ENCODE peak calls at places on chromosomes 5 and 9, in six cellular contexts. G is IMR-90, L is neuronal stem cell, E is H9, P is mesenchymal stem cell, H is trophoblast cell. D is an unnamed sample.
A peak's percentile ranks its signal among the peaks of the same experiment; 100 is the strongest.

GRCh38 chr5:135478938-135479337 is 26.8 kb upstream of the TIFAB start:
- DNase-seq in G (no peak), P (no peak), L (no peak), H (no peak), E (no peak), D (no peak)

GRCh38 chr5:138890686-138891085 is 15.6 kb upstream of the LRRTM2 start:
- DNase-seq in H (peak; percentile 4), G (peak; percentile 20), L (no peak), P (no peak), E (no peak), D (no peak)

GRCh38 chr9:119677811-119678530 is 308.7 kb upstream of the BRINP1 start:
- DNase-seq in P (no peak), L (no peak), H (no peak), G (no peak), E (no peak), D (no peak)

GRCh38 chr5:140166911-140167310 is 8.1 kb upstream of the CYSTM1 start:
- DNase-seq in H (no peak), P (no peak), L (no peak), E (no peak), G (no peak), D (no peak)

GRCh38 chr9:127066775-127067111 is 55.7 kb downstream of the ANGPTL2 start:
- DNase-seq in P (peak; percentile 87), E (no peak), L (no peak), G (peak; percentile 79), H (no peak), D (no peak)

GRCh38 chr9:127308559-127309429 is 44.2 kb downstream of the GARNL3 start:
- DNase-seq in G (peak; percentile 64), L (no peak), H (peak; percentile 30), E (no peak), P (peak; percentile 43), D (no peak)

GRCh38 chr9:95740217-95741004 is 135.1 kb upstream of the ERCC6L2 start:
- DNase-seq in G (no peak), L (no peak), P (no peak), H (no peak), E (no peak), D (no peak)

GRCh38 chr9:93667627-93668026 is 91.2 kb downstream of the PHF2 start:
- DNase-seq in L (no peak), H (no peak), G (no peak), P (no peak), E (peak; percentile 16), D (no peak)

GRCh38 chr5:1449081-1449630 is 3.9 kb upstream of the SLC6A3 start:
- DNase-seq in P (no peak), G (no peak), H (no peak), L (no peak), E (no peak), D (peak; percentile 19)

GRCh38 chr5:10678236-10678635 is 82.8 kb downstream of the DAP start:
- DNase-seq in L (no peak), H (peak; percentile 44), G (no peak), E (no peak), P (no peak), D (no peak)

GRCh38 chr9:69314547-69314946 is 10.5 kb upstream of the ENTREP1 start:
- DNase-seq in L (no peak), G (no peak), E (no peak), H (no peak), P (peak; percentile 16), D (no peak)

GRCh38 chr9:136354592-136355085 is 8.9 kb downstream of the DNLZ start:
- DNase-seq in L (no peak), G (peak; percentile 27), P (no peak), E (no peak), H (no peak), D (no peak)

GRCh38 chr9:16271967-16272366 is 598.5 kb downstream of the BNC2 start:
- DNase-seq in G (no peak), L (no peak), E (peak; percentile 2), H (no peak), P (no peak), D (no peak)

GRCh38 chr5:82509726-82510125 is 231.6 kb upstream of the RPS23 start:
- DNase-seq in H (no peak), L (no peak), P (no peak), E (no peak), G (no peak), D (no peak)

GRCh38 chr9:138101444-138102234 is 224.1 kb downstream of the CACNA1B start:
- DNase-seq in L (no peak), H (no peak), E (peak; percentile 20), G (no peak), P (no peak), D (no peak)

GRCh38 chr5:124692950-124693349 is 53.5 kb downstream of the ZNF608 start:
- DNase-seq in H (no peak), P (no peak), L (no peak), E (no peak), G (no peak), D (no peak)
- H3K9ac ChIP-seq in H (no peak overlapping the region), P (no peak overlapping the region), L (no peak overlapping the region), E (no peak overlapping the region), G (no peak overlapping the region), D (no peak overlapping the region)

DNA sequence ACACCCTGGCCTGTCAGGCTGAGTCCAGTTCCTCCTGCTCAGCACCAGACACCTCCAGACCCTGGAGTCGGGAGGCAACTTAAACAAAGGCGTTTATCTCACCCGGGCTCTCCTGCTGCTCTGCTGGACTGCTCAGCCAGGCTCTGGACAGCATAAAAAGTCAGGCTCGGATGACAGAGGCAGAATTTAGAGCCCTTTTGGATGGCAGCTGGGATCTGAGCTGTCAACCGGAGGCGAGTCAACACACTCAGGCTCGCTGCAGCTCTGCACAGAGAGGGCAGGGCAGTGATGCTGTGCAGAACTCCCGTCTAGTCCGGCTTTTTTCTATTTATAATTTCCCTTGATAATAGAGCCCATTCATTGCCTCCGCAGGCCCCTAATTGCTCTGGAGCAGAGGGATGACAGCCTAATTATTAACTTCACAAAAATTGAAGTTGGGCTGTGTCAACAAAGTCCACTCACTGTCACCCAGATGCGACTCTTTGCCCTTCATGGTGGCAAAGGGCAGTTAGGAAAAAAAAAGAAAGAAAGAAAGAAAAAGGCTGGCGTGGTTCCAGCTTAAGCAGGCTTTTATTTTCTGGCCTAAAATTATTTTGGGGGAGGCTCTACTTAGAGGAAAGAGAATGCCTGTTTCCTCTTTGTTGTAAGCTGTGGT is 37.6 kb downstream of the STC2 start:
- DNase-seq in L (no peak), E (no peak), G (peak; percentile 45), P (peak; percentile 87), H (no peak), D (no peak)
- H3K14ac ChIP-seq in L (no peak overlapping the region), E (no peak overlapping the region), G (no peak overlapping the region), P (peak overlapping the region; percentile 69), H (no peak overlapping the region), D (no peak overlapping the region)

GRCh38 chr9:129351058-129351641 is 173.1 kb upstream of the IER5L start:
- DNase-seq in P (no peak), L (peak; percentile 67), E (peak; percentile 83), H (no peak), G (no peak), D (peak; percentile 86)
- H3K9ac ChIP-seq in P (no peak overlapping the region), L (no peak overlapping the region), E (no peak overlapping the region), H (no peak overlapping the region), G (peak overlapping the region; percentile 64), D (no peak overlapping the region)

GRCh38 chr5:100755435-100755834 is 147.6 kb downstream of the ST8SIA4 start:
- DNase-seq in H (no peak), E (no peak), G (peak; percentile 10), P (no peak), L (no peak), D (no peak)
- H3K14ac ChIP-seq in H (no peak overlapping the region), E (no peak overlapping the region), G (no peak overlapping the region), P (no peak overlapping the region), L (no peak overlapping the region), D (no peak overlapping the region)

GRCh38 chr9:113591899-113592625 is 128.5 kb downstream of the RGS3 start:
- DNase-seq in P (no peak), G (no peak), L (no peak), H (no peak), E (no peak), D (no peak)
- H3K9ac ChIP-seq in P (peak overlapping the region; percentile 7), G (no peak overlapping the region), L (no peak overlapping the region), H (no peak overlapping the region), E (no peak overlapping the region), D (no peak overlapping the region)

GRCh38 chr9:38404314-38404713 is 11.8 kb downstream of the ALDH1B1 start:
- DNase-seq in P (no peak), L (no peak), H (no peak), G (no peak), E (no peak), D (no peak)

GRCh38 chr9:38401994-38402393 is 9.5 kb downstream of the ALDH1B1 start:
- DNase-seq in H (no peak), E (no peak), L (no peak), P (no peak), G (no peak), D (no peak)

GRCh38 chr9:38408719-38409118 is 15.5 kb downstream of the IGFBPL1 start:
- DNase-seq in E (no peak), H (no peak), L (no peak), P (no peak), G (no peak), D (no peak)

GRCh38 chr9:38406476-38407186 is 14.1 kb downstream of the ALDH1B1 start:
- DNase-seq in E (no peak), G (no peak), H (peak; percentile 65), P (no peak), L (no peak), D (no peak)

GRCh38 chr9:38405841-38406240 is 13.3 kb downstream of the ALDH1B1 start:
- DNase-seq in H (peak; percentile 91), P (no peak), E (no peak), L (no peak), G (peak; percentile 21), D (no peak)
- H3K14ac ChIP-seq in H (no peak overlapping the region), P (no peak overlapping the region), E (no peak overlapping the region), L (no peak overlapping the region), G (no peak overlapping the region), D (no peak overlapping the region)

D was measured in H1.